ENCODE peak calls at places on chromosome 18, in five cellular contexts. One of them, this sample, is unnamed.

GRCh38 chr18:44507729-44508325 is 172.9 kb upstream of the SETBP1 start:
- DNase-seq in GM20000: no peak
- DNase-seq in cardiac fibroblast: peak; percentile 68
- DNase-seq in HCT116: no peak
- DNase-seq in Calu3: no peak
- DNase-seq in this sample: no peak

GRCh38 chr18:36412778-36413177 is 115.3 kb downstream of the FHOD3 start:
- DNase-seq in HCT116: no peak
- DNase-seq in Calu3: peak; percentile 37
- DNase-seq in GM20000: peak; percentile 10
- DNase-seq in cardiac fibroblast: peak; percentile 28
- DNase-seq in this sample: no peak

GRCh38 chr18:41266616-41267015 is 688.4 kb upstream of the PIK3C3 start:
- DNase-seq in GM20000: no peak
- DNase-seq in cardiac fibroblast: peak; percentile 90
- DNase-seq in Calu3: no peak
- DNase-seq in HCT116: no peak
- DNase-seq in this sample: no peak

GRCh38 chr18:22228930-22229329 is 59.5 kb downstream of the GATA6 start:
- DNase-seq in HCT116: no peak
- DNase-seq in GM20000: no peak
- DNase-seq in cardiac fibroblast: no peak
- DNase-seq in Calu3: no peak
- DNase-seq in this sample: no peak

GRCh38 chr18:31154186-31154585 is 8.5 kb downstream of the DSC1 start:
- DNase-seq in GM20000: no peak
- DNase-seq in Calu3: no peak
- DNase-seq in cardiac fibroblast: no peak
- DNase-seq in HCT116: no peak
- DNase-seq in this sample: no peak

GRCh38 chr18:50649821-50650220 is 89.9 kb downstream of the MAPK4 start:
- DNase-seq in GM20000: no peak
- DNase-seq in Calu3: no peak
- DNase-seq in cardiac fibroblast: peak; percentile 81
- DNase-seq in HCT116: no peak
- DNase-seq in this sample: no peak

GRCh38 chr18:42048150-42048549 is 93.1 kb downstream of the PIK3C3 start:
- DNase-seq in HCT116: no peak
- DNase-seq in cardiac fibroblast: peak; percentile 80
- DNase-seq in GM20000: no peak
- DNase-seq in Calu3: peak; percentile 36
- DNase-seq in this sample: peak; percentile 58

GRCh38 chr18:79918089-79919011 is 33.1 kb downstream of the SLC66A2 start:
- DNase-seq in cardiac fibroblast: no peak
- DNase-seq in Calu3: no peak
- DNase-seq in GM20000: no peak
- DNase-seq in HCT116: no peak
- DNase-seq in this sample: no peak

GRCh38 chr18:55500316-55501086 is 87.5 kb downstream of the TCF4 start:
- DNase-seq in GM20000: no peak
- DNase-seq in Calu3: no peak
- DNase-seq in cardiac fibroblast: peak; percentile 76
- DNase-seq in HCT116: no peak
- DNase-seq in this sample: no peak

GRCh38 chr18:36769611-36770314 is 59.0 kb downstream of the TPGS2 start:
- DNase-seq in cardiac fibroblast: peak; percentile 12
- DNase-seq in Calu3: peak; percentile 49
- DNase-seq in GM20000: peak; percentile 37
- DNase-seq in HCT116: peak; percentile 13
- DNase-seq in this sample: no peak

GRCh38 chr18:68925268-68925667 is 127.4 kb downstream of the CCDC102B start:
- DNase-seq in Calu3: peak; percentile 17
- DNase-seq in GM20000: peak; percentile 14
- DNase-seq in cardiac fibroblast: peak; percentile 12
- DNase-seq in HCT116: no peak
- DNase-seq in this sample: no peak

GRCh38 chr18:11154369-11154982 is 5.1 kb upstream of the PIEZO2 start:
- DNase-seq in GM20000: peak; percentile 62
- DNase-seq in cardiac fibroblast: peak; percentile 78
- DNase-seq in Calu3: peak; percentile 20
- DNase-seq in HCT116: peak; percentile 26
- DNase-seq in this sample: peak; percentile 25

GRCh38 chr18:62838475-62839098 is 123.2 kb downstream of the PHLPP1 start:
- DNase-seq in HCT116: no peak
- DNase-seq in GM20000: peak; percentile 45
- DNase-seq in Calu3: no peak
- DNase-seq in cardiac fibroblast: no peak
- DNase-seq in this sample: no peak

GRCh38 chr18:23735021-23735464 is 45.8 kb downstream of the LAMA3 start:
- DNase-seq in cardiac fibroblast: peak; percentile 79
- DNase-seq in HCT116: no peak
- DNase-seq in Calu3: peak; percentile 44
- DNase-seq in GM20000: no peak
- DNase-seq in this sample: no peak

GRCh38 chr18:77076111-77076510 is 56.5 kb downstream of the MBP start:
- DNase-seq in Calu3: no peak
- DNase-seq in cardiac fibroblast: no peak
- DNase-seq in GM20000: no peak
- DNase-seq in HCT116: no peak
- DNase-seq in this sample: no peak

GRCh38 chr18:1846640-1847039 is 724.7 kb downstream of the METTL4 start:
- DNase-seq in Calu3: no peak
- DNase-seq in cardiac fibroblast: peak; percentile 1
- DNase-seq in HCT116: no peak
- DNase-seq in GM20000: no peak
- DNase-seq in this sample: no peak

GRCh38 chr18:28606686-28607085 is 429.8 kb upstream of the CDH2 start:
- DNase-seq in cardiac fibroblast: peak; percentile 56
- DNase-seq in GM20000: no peak
- DNase-seq in HCT116: no peak
- DNase-seq in Calu3: no peak
- DNase-seq in this sample: no peak

GRCh38 chr18:21593540-21594257 is 6.8 kb downstream of the ESCO1 start:
- DNase-seq in GM20000: no peak
- DNase-seq in Calu3: no peak
- DNase-seq in HCT116: no peak
- DNase-seq in cardiac fibroblast: no peak
- DNase-seq in this sample: no peak

GRCh38 chr18:36187138-36187825 is at the start of gene MOCOS:
- DNase-seq in GM20000: peak; percentile 88
- DNase-seq in cardiac fibroblast: peak; percentile 63
- DNase-seq in Calu3: peak; percentile 95
- DNase-seq in HCT116: peak; percentile 29
- DNase-seq in this sample: no peak

GRCh38 chr18:3529597-3529996 is 79.6 kb downstream of the TGIF1 start:
- DNase-seq in Calu3: no peak
- DNase-seq in HCT116: no peak
- DNase-seq in cardiac fibroblast: peak; percentile 42
- DNase-seq in GM20000: no peak
- DNase-seq in this sample: no peak

GRCh38 chr18:51867767-51868166 is 472.2 kb upstream of the DCC start:
- DNase-seq in cardiac fibroblast: peak; percentile 26
- DNase-seq in Calu3: no peak
- DNase-seq in GM20000: no peak
- DNase-seq in HCT116: no peak
- DNase-seq in this sample: no peak

GRCh38 chr18:54388203-54389142 is 30.8 kb downstream of the C18orf54 start:
- DNase-seq in Calu3: peak; percentile 84
- DNase-seq in GM20000: peak; percentile 18
- DNase-seq in cardiac fibroblast: peak; percentile 79
- DNase-seq in HCT116: peak; percentile 66
- DNase-seq in this sample: peak; percentile 25

GRCh38 chr18:79889569-79889968 is 61.9 kb downstream of the SLC66A2 start:
- DNase-seq in cardiac fibroblast: no peak
- DNase-seq in HCT116: no peak
- DNase-seq in Calu3: no peak
- DNase-seq in GM20000: no peak
- DNase-seq in this sample: no peak

GRCh38 chr18:46829947-46830346 is 73.1 kb upstream of the ST8SIA5 start:
- DNase-seq in Calu3: no peak
- DNase-seq in GM20000: no peak
- DNase-seq in cardiac fibroblast: no peak
- DNase-seq in HCT116: no peak
- DNase-seq in this sample: no peak
- TF ChIP-seq CTCF in Calu3: no peak
- TF ChIP-seq CTCF in GM20000: no peak
- TF ChIP-seq CTCF in cardiac fibroblast: no peak
- TF ChIP-seq CTCF in HCT116: no peak
- TF ChIP-seq CTCF in this sample: no peak

GRCh38 chr18:59219672-59220163 is at the start of gene GRP:
- DNase-seq in Calu3: no peak
- DNase-seq in GM20000: no peak
- DNase-seq in HCT116: no peak
- DNase-seq in cardiac fibroblast: no peak
- DNase-seq in this sample: no peak

GRCh38 chr18:59218018-59218417 is 1.9 kb upstream of the GRP start:
- DNase-seq in GM20000: no peak
- DNase-seq in Calu3: no peak
- DNase-seq in cardiac fibroblast: no peak
- DNase-seq in HCT116: no peak
- DNase-seq in this sample: no peak

GRCh38 chr18:59220784-59221765 is 1.1 kb downstream of the GRP start:
- DNase-seq in Calu3: no peak
- DNase-seq in HCT116: no peak
- DNase-seq in GM20000: no peak
- DNase-seq in cardiac fibroblast: no peak
- DNase-seq in this sample: no peak

GRCh38 chr18:59222341-59222740 is 2.4 kb downstream of the GRP start:
- DNase-seq in GM20000: no peak
- DNase-seq in cardiac fibroblast: no peak
- DNase-seq in Calu3: no peak
- DNase-seq in HCT116: no peak
- DNase-seq in this sample: no peak

GRCh38 chr18:59220164-59220783 is 316 bp downstream of the GRP start:
- DNase-seq in HCT116: no peak
- DNase-seq in Calu3: no peak
- DNase-seq in cardiac fibroblast: no peak
- DNase-seq in GM20000: no peak
- DNase-seq in this sample: no peak
- TF ChIP-seq CTCF in HCT116: no peak
- TF ChIP-seq CTCF in Calu3: no peak
- TF ChIP-seq CTCF in cardiac fibroblast: no peak
- TF ChIP-seq CTCF in GM20000: no peak
- TF ChIP-seq CTCF in this sample: no peak

GRCh38 chr18:78507217-78507616 is 472.4 kb upstream of the SALL3 start:
- DNase-seq in GM20000: no peak
- DNase-seq in cardiac fibroblast: no peak
- DNase-seq in Calu3: no peak
- DNase-seq in HCT116: no peak
- DNase-seq in this sample: no peak

GRCh38 chr18:78510636-78511035 is 469.0 kb upstream of the SALL3 start:
- DNase-seq in HCT116: no peak
- DNase-seq in GM20000: no peak
- DNase-seq in cardiac fibroblast: no peak
- DNase-seq in Calu3: no peak
- DNase-seq in this sample: no peak

GRCh38 chr18:78514910-78515670 is 464.5 kb upstream of the SALL3 start:
- DNase-seq in cardiac fibroblast: no peak
- DNase-seq in HCT116: no peak
- DNase-seq in GM20000: no peak
- DNase-seq in Calu3: no peak
- DNase-seq in this sample: no peak

GRCh38 chr18:78511666-78512065 is 468.0 kb upstream of the SALL3 start:
- DNase-seq in Calu3: no peak
- DNase-seq in HCT116: no peak
- DNase-seq in cardiac fibroblast: no peak
- DNase-seq in GM20000: no peak
- DNase-seq in this sample: no peak

GRCh38 chr18:78512080-78512601 is 467.5 kb upstream of the SALL3 start:
- DNase-seq in Calu3: no peak
- DNase-seq in HCT116: no peak
- DNase-seq in cardiac fibroblast: no peak
- DNase-seq in GM20000: no peak
- DNase-seq in this sample: no peak
- TF ChIP-seq CTCF in Calu3: no peak
- TF ChIP-seq CTCF in HCT116: no peak
- TF ChIP-seq CTCF in cardiac fibroblast: no peak
- TF ChIP-seq CTCF in GM20000: no peak
- TF ChIP-seq CTCF in this sample: no peak

DNA sequence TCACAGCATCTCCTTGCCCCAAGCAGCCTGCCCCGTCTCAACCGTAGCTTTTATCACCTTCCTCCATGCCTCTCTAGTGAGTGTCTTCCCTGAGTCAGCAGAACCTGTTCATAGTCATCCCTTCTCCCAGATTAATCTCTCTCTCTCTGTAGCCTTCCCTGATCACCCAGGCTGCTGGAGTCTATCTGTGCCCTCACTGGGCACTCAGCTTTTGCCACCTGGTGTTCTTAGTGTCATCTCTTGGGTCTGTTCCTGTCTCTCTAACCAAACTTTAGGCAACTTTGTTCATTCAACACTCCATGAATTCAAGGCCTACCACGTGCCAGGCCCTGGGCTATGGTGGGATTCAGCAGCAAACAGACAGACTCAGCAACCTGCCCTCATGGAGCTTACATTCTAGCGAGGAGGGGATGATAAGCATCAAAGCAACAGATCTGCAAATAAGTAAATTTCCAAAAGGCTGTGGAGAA is 159.1 kb downstream of the SMAD7 start:
- DNase-seq in cardiac fibroblast: no peak
- DNase-seq in GM20000: no peak
- DNase-seq in HCT116: no peak
- DNase-seq in Calu3: no peak
- DNase-seq in this sample: no peak
- TF ChIP-seq CTCF in cardiac fibroblast: no peak
- TF ChIP-seq CTCF in GM20000: no peak
- TF ChIP-seq CTCF in HCT116: no peak
- TF ChIP-seq CTCF in Calu3: no peak
- TF ChIP-seq CTCF in this sample: no peak

This sample was measured in AG09319.